ENCODE peak calls at places on chromosomes 6 and 20, in five cellular contexts. B is CD8-positive, alpha-beta memory T cell; N is LoVo; X is HepG2; R is NCI-H1436. D is an unnamed sample.

GRCh38 chr6:111718990-111719389 is 113.3 kb upstream of the TRAF3IP2 start:
- DNase-seq in B (no peak), N (no peak), X (no peak), R (no peak), D (no peak)

GRCh38 chr6:6293317-6293716 is 27.1 kb downstream of the F13A1 start:
- DNase-seq in B (no peak), N (no peak), X (no peak), R (no peak), D (no peak)

GRCh38 chr6:83470587-83470986 is 39.7 kb upstream of the ME1 start:
- DNase-seq in B (no peak), N (no peak), X (no peak), R (no peak), D (no peak)

GRCh38 chr20:57801046-57801445 is 91.2 kb upstream of the PMEPA1 start:
- DNase-seq in B (no peak), N (no peak), X (no peak), R (no peak), D (no peak)

GRCh38 chr6:17972074-17972966 is 15.1 kb downstream of the KIF13A start:
- DNase-seq in B (no peak), N (no peak), X (no peak), R (no peak), D (no peak)

GRCh38 chr20:45959956-45960630 is 11.9 kb downstream of the ZNF335 start:
- DNase-seq in B (no peak), N (no peak), X (no peak), R (no peak), D (no peak)

GRCh38 chr6:38012573-38012972 is 193.0 kb downstream of the ZFAND3 start:
- DNase-seq in B (no peak), N (peak; percentile 24), X (peak; percentile 57), R (no peak), D (peak; percentile 19)

GRCh38 chr6:328184-328670 is 35.9 kb downstream of the DUSP22 start:
- DNase-seq in B (no peak), N (no peak), X (no peak), R (no peak), D (no peak)

GRCh38 chr6:3534599-3534998 is 77.7 kb upstream of the SLC22A23 start:
- DNase-seq in B (no peak), N (no peak), X (peak; percentile 16), R (no peak), D (no peak)

GRCh38 chr6:118764766-118765165 is 113.4 kb upstream of the CEP85L start:
- DNase-seq in B (no peak), N (no peak), X (no peak), R (no peak), D (no peak)

GRCh38 chr6:4134841-4135664 is at the start of gene ECI2:
- DNase-seq in B (no peak), N (peak; percentile 57), X (peak; percentile 71), R (no peak), D (peak; percentile 59)

GRCh38 chr6:3290501-3291211 is 31.9 kb downstream of the PSMG4 start:
- DNase-seq in B (no peak), N (no peak), X (no peak), R (no peak), D (no peak)

GRCh38 chr6:37994238-37994637 is 174.7 kb downstream of the ZFAND3 start:
- DNase-seq in B (no peak), N (no peak), X (no peak), R (peak; percentile 31), D (no peak)

GRCh38 chr6:31397901-31398300 is 5.5 kb upstream of the MICA start:
- DNase-seq in B (no peak), N (peak; percentile 9), X (no peak), R (no peak), D (no peak)

GRCh38 chr6:170032197-170032596 is 258.7 kb downstream of the DLL1 start:
- DNase-seq in B (no peak), N (no peak), X (no peak), R (no peak), D (peak; percentile 7)

D was measured in natural killer cell.